ENCODE peak calls at places on chromosomes 16 and 17, in nine cellular contexts. Q is stimulated activated CD4-positive, alpha-beta T cell treated with anti-CD3 and anti-CD28 coated beads, Interleukin-2, amount 100 ng/mL, for 48 hours; C is lower lobe of right lung; X is omental fat pad; V is stimulated activated CD8-positive, alpha-beta memory T cell treated with anti-CD3 and anti-CD28 coated beads, Interleukin-4, amount 100 ng/mL, for 4 hours; K is kidney glomerular epithelial cell; J is fibroblast of the conjunctiva; O is bronchial epithelial cell; Z is activated effector memory CD4-positive, alpha-beta T cell treated with anti-CD3 and anti-CD28 coated beads, Interleukin-2, amount 50 U/mL, for 16 hours. T is an unnamed sample.
A peak's percentile ranks its signal among the peaks of the same experiment; 100 is the strongest.

GRCh38 chr17:46809110-46809571 is 9.4 kb downstream of the WNT3 start:
- DNase-seq in Q (no peak), C (no peak), X (no peak), V (no peak), K (no peak), J (no peak), O (no peak), Z (no peak), T (no peak)

GRCh38 chr16:28494141-28494851 is at the start of gene APOBR:
- DNase-seq in Q (peak; percentile 73), C (peak; percentile 78), X (no peak), V (peak; percentile 72), K (no peak), J (no peak), O (no peak), Z (peak; percentile 93), T (no peak)

GRCh38 chr17:51703364-51704341 is 443.3 kb downstream of the UTP18 start:
- DNase-seq in Q (no peak), C (no peak), X (no peak), V (no peak), K (peak; percentile 82), J (peak; percentile 27), O (peak; percentile 40), Z (no peak), T (no peak)

GRCh38 chr16:47578033-47578432 is 116.9 kb downstream of the PHKB start:
- DNase-seq in Q (no peak), C (no peak), X (no peak), V (no peak), K (no peak), J (no peak), O (no peak), Z (no peak), T (no peak)

GRCh38 chr17:29855686-29856085 is 74.3 kb downstream of the SSH2 start:
- DNase-seq in Q (no peak), C (no peak), X (no peak), V (no peak), K (no peak), J (peak; percentile 26), O (peak; percentile 62), Z (no peak), T (no peak)

GRCh38 chr17:55601874-55602364 is 90.7 kb upstream of the SMIM36 start:
- DNase-seq in Q (peak; percentile 16), C (no peak), X (no peak), V (no peak), K (peak; percentile 59), J (peak; percentile 43), O (peak; percentile 52), Z (no peak), T (no peak)

GRCh38 chr16:74775255-74775654 is 635 bp upstream of the FA2H start:
- DNase-seq in Q (no peak), C (no peak), X (no peak), V (no peak), K (no peak), J (no peak), O (no peak), Z (no peak), T (no peak)

GRCh38 chr16:15031179-15031578 is 24.7 kb downstream of the NTAN1 start:
- DNase-seq in Q (no peak), C (no peak), X (no peak), V (no peak), K (no peak), J (no peak), O (no peak), Z (no peak), T (peak; percentile 73)

GRCh38 chr16:82668094-82668493 is 41.3 kb downstream of the CDH13 start:
- DNase-seq in Q (no peak), C (no peak), X (no peak), V (no peak), K (no peak), J (no peak), O (no peak), Z (no peak), T (no peak)

GRCh38 chr17:75238684-75239191 is 22.7 kb downstream of the GGA3 start:
- DNase-seq in Q (peak; percentile 55), C (no peak), X (no peak), V (no peak), K (peak; percentile 31), J (peak; percentile 62), O (peak; percentile 57), Z (peak; percentile 88), T (no peak)

GRCh38 chr17:74875155-74875969 is 2.6 kb upstream of the FDXR start:
- DNase-seq in Q (no peak), C (no peak), X (no peak), V (no peak), K (no peak), J (no peak), O (no peak), Z (no peak), T (no peak)

T was measured in lower leg skin.